ENCODE peak calls at places on chromosomes 5 and 9, in six cellular contexts. K, T, G, N, W and C are unnamed samples.

GRCh38 chr5:77984587-77984986 is 208.4 kb upstream of the TBCA start:
- DNase-seq in N (no peak), G (no peak), K (no peak), T (peak), W (no peak), C (no peak)

GRCh38 chr9:94783121-94783664 is 56.7 kb downstream of the AOPEP start:
- DNase-seq in K (peak), W (peak), G (no peak), N (peak), T (peak), C (no peak)

GRCh38 chr9:130448035-130448624 is 3.4 kb downstream of the ASS1 start:
- DNase-seq in T (no peak), W (no peak), G (no peak), N (no peak), K (no peak), C (no peak)

GRCh38 chr9:92759990-92760893 is 4.4 kb downstream of the BICD2 start:
- DNase-seq in G (no peak), N (no peak), K (no peak), W (no peak), T (no peak), C (no peak)

GRCh38 chr9:93621922-93622321 is 45.5 kb downstream of the PHF2 start:
- DNase-seq in G (no peak), N (peak), T (no peak), W (no peak), K (no peak), C (no peak)

GRCh38 chr9:128244443-128245226 is 31.2 kb downstream of the GOLGA2 start:
- DNase-seq in K (peak), T (peak), G (no peak), W (no peak), N (no peak), C (no peak)

GRCh38 chr9:136857606-136858412 is 5.7 kb downstream of the MAMDC4 start:
- DNase-seq in G (no peak), N (peak), T (no peak), W (no peak), K (no peak), C (no peak)

GRCh38 chr5:31626156-31626555 is 12.8 kb upstream of the PDZD2 start:
- DNase-seq in N (no peak), T (no peak), K (no peak), W (no peak), G (no peak), C (no peak)

GRCh38 chr9:23841304-23841703 is 15.3 kb upstream of the ELAVL2 start:
- DNase-seq in N (no peak), W (no peak), T (no peak), G (no peak), K (no peak), C (no peak)

GRCh38 chr9:100379862-100380261 is 27.1 kb upstream of the TEX10 start:
- DNase-seq in N (no peak), G (no peak), K (no peak), W (no peak), T (peak), C (no peak)

GRCh38 chr9:4080889-4081548 is 218.8 kb downstream of the GLIS3 start:
- DNase-seq in W (no peak), K (no peak), T (no peak), N (no peak), G (no peak), C (no peak)

GRCh38 chr9:75108571-75108970 is 20.3 kb downstream of the OSTF1 start:
- DNase-seq in T (no peak), W (no peak), G (no peak), K (no peak), N (no peak), C (no peak)

GRCh38 chr5:19314840-19315239 is 673.2 kb downstream of the CDH18 start:
- DNase-seq in W (no peak), G (no peak), K (no peak), N (no peak), T (no peak), C (no peak)

GRCh38 chr5:3312299-3312698 is 283.3 kb upstream of the IRX1 start:
- DNase-seq in G (no peak), T (no peak), K (no peak), W (no peak), N (no peak), C (no peak)

GRCh38 chr5:38831909-38832308 is 13.9 kb upstream of the OSMR start:
- DNase-seq in W (no peak), T (peak), G (no peak), N (no peak), K (peak), C (no peak)

GRCh38 chr9:122606587-122606986 is 8.0 kb upstream of the OR1Q1 start:
- DNase-seq in W (no peak), G (no peak), N (no peak), T (no peak), K (no peak), C (no peak)

GRCh38 chr9:121997791-121998190 is 95.3 kb downstream of the TTLL11 start:
- DNase-seq in G (no peak), T (no peak), W (no peak), N (no peak), K (no peak), C (no peak)

GRCh38 chr9:105132576-105132975 is 111.9 kb upstream of the SLC44A1 start:
- DNase-seq in G (no peak), W (no peak), T (peak), N (no peak), K (no peak), C (no peak)

GRCh38 chr5:56740000-56740399 is 75.3 kb upstream of the MAP3K1 start:
- DNase-seq in N (no peak), G (no peak), T (no peak), K (no peak), W (no peak), C (no peak)

GRCh38 chr5:56506586-56506985 is 273.5 kb upstream of the ANKRD55 start:
- DNase-seq in G (no peak), T (no peak), N (no peak), K (no peak), W (no peak), C (no peak)

DNA sequence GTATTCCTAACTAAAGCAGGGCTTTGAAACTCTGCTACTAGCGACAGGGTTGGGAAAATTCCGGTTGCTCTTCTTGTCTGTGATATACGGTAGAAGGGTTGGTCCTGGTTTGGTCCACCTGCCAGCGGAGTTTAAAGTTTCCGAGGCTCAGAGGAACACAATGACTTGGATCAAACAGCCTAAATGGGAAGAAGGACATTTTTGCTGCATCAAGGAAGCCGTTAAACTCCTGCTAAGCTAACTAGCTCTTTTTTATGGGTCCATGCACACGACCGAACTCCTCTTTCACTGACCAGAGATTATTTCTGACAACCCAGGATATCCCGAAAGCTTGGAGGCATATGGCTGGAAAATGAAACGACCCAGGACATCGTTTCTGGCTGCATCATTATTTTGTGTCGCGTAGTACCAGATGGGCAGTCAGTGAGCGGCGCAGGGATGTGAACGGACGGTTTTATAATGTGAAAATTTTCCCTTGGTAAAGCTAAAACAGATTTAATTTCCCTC is at the start of gene LURAP1L:
- DNase-seq in K (no peak), N (peak), G (no peak), W (no peak), T (peak), C (no peak)
- TF ChIP-seq POLR2AphosphoS5 in K (no peak), N (no peak), G (no peak), W (no peak), T (peak), C (no peak)

GRCh38 chr5:119273391-119273839 is 82.4 kb upstream of the TNFAIP8 start:
- DNase-seq in K (no peak), G (no peak), W (no peak), T (no peak), N (no peak), C (no peak)

GRCh38 chr5:119274024-119274766 is 81.6 kb upstream of the TNFAIP8 start:
- DNase-seq in T (peak), K (no peak), W (no peak), G (no peak), N (no peak), C (no peak)

GRCh38 chr5:119275873-119276214 is 80.0 kb upstream of the TNFAIP8 start:
- DNase-seq in T (no peak), K (no peak), N (no peak), W (peak), G (no peak), C (no peak)

GRCh38 chr5:119275146-119275872 is 80.5 kb upstream of the TNFAIP8 start:
- DNase-seq in W (no peak), N (no peak), G (no peak), T (no peak), K (no peak), C (no peak)

DNA sequence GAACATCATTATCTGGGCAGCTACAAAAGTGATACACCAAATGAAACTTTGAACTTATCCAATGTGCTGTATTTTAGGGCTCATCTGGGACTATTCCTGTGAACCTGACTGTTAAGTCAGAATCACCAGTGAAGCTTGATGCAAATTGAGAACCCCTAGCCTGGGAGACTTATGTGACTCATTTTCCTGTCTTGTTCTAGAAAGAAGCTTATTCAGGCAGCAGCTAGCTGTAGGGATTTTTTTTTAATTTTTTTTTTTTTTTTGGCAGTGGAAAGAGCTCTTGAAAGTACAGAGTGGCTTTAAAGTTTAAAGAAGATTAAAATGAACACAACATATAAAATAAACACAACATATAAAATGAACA is 81.1 kb upstream of the TNFAIP8 start:
- DNase-seq in T (no peak), N (no peak), W (no peak), G (no peak), K (no peak), C (no peak)
- TF ChIP-seq TAF1 in T (no peak), N (no peak), W (no peak), G (no peak), K (no peak), C (no peak)

GRCh38 chr5:141810702-141811101 is 67.5 kb downstream of the PCDH1 start:
- DNase-seq in G (no peak), T (no peak), K (no peak), N (no peak), W (no peak), C (no peak)
- TF ChIP-seq POLR2A in G (no peak), T (no peak), K (no peak), N (no peak), W (no peak), C (no peak)

GRCh38 chr9:98164912-98165311 is 27.5 kb downstream of the CORO2A start:
- DNase-seq in K (no peak), T (no peak), W (no peak), N (no peak), G (no peak), C (no peak)

GRCh38 chr9:98168153-98168780 is 24.2 kb downstream of the CORO2A start:
- DNase-seq in K (no peak), W (no peak), T (no peak), N (no peak), G (no peak), C (no peak)

GRCh38 chr9:98171176-98171925 is 21.1 kb downstream of the CORO2A start:
- DNase-seq in T (no peak), N (no peak), K (no peak), W (no peak), G (no peak), C (no peak)

GRCh38 chr9:98172604-98173003 is 19.8 kb downstream of the CORO2A start:
- DNase-seq in K (no peak), G (no peak), W (no peak), T (peak), N (no peak), C (no peak)

GRCh38 chr9:98168952-98169488 is 23.4 kb downstream of the CORO2A start:
- DNase-seq in T (peak), W (peak), N (peak), G (peak), K (peak), C (peak)
- TF ChIP-seq POLR2AphosphoS5 in T (no peak), W (no peak), N (no peak), G (peak), K (no peak), C (no peak)

GRCh38 chr5:108341866-108342265 is 40.0 kb downstream of the FBXL17 start:
- DNase-seq in G (no peak), W (no peak), K (no peak), T (no peak), N (no peak), C (no peak)

GRCh38 chr5:108344103-108344822 is 37.6 kb downstream of the FBXL17 start:
- DNase-seq in W (no peak), G (no peak), K (no peak), T (no peak), N (no peak), C (no peak)

GRCh38 chr5:108340131-108340530 is 41.8 kb downstream of the FBXL17 start:
- DNase-seq in W (no peak), K (no peak), G (no peak), N (no peak), T (no peak), C (no peak)

DNA sequence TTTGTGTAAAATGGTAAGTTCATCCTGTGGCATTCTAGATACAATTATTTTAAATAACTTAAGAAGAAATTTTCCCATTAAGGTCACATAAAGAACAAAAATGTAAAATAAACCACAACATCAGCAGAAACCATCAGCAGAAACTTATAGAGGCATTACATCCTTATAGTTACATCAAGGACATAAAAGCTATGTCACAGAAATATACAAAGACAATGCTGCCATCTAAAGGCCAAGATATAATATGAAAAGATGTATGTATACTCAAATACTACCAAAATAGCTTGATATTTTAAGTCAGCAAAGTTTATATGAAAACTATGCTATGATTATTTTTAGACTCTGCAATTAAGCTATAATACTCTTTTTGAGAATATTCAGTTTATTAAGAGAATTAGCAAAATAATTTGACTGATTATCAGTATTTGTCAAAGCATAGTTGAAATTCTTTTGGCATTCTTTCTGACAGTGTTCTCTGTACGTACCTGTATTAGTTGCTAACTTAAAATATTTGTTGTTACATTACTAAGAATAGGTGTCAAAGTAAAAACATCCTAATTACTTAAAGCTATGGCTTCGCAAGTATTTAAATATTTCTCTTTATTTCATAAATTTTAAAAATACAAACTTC is 36.2 kb downstream of the FBXL17 start:
- DNase-seq in T (peak), N (no peak), W (peak), K (no peak), G (no peak), C (no peak)
- TF ChIP-seq TAF1 in T (no peak), N (no peak), W (no peak), K (no peak), G (no peak), C (no peak)

DNA sequence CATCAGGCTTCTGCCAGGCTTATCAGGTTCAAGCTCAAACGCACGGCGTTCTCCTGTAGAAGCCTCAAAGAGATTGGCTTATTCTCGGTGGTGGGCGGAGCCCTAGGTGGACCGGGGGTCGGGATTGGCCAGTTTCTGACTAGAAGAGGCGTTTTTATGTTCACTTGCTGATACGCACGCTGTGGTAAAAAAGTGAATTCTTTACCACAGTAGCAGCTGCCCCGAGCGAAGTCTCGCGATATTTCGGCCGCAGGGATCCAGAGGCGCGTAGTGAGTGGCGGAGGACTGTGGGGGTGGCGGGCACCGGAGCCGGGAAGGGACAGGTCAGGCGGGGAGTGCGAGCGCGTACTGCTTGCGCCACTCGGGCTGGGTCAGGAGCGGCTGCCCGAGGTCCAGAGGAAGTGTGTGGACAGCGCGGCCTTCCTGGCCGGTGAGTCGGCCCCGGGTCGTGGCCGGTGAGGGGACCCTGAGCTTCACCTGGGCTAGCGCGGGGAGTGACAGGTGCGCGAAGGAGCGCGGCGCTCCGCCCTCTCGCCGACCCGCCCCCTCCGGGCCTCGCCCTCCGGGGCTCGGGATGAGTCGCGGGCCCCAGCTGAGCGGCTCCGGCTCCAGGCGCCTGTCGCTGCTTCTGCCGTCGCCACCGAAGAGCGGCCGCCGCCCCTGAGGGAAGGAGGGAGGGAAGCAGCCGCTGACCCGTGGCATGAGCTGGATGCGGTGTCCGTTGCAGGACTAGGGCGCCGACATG is at the start of gene DMXL1:
- DNase-seq in N (peak), T (peak), K (peak), W (peak), G (peak), C (peak)
- TF ChIP-seq POLR2A in N (peak), T (peak), K (peak), W (peak), G (peak), C (peak)

GRCh38 chr5:76378355-76378754 is 24.7 kb upstream of the IQGAP2 start:
- DNase-seq in G (no peak), T (no peak), W (no peak), N (no peak), K (no peak), C (no peak)
- TF ChIP-seq POLR2AphosphoS5 in G (no peak), T (no peak), W (no peak), N (no peak), K (no peak), C (no peak)

DNA sequence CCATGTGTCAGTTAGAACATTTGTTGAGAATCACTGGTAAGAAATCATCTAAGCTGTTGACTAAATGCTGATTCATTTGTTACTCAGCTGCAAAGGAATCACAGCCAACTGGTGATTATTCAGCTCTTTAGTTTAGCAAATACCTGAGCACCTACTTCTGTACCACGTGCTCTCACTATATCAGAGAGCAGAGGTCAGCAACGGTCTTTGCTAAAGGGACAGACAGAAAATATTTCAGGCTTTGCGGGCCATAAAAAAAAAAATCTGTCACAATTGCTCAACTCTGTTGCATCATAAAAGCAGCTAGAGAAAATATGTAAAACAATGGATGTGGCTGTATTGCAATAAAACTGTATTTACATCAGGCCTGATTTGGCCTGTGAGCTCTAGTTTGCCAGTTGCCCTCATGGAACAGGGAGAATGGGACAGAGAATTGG is 377.6 kb downstream of the DNAH5 start:
- DNase-seq in G (no peak), W (no peak), T (no peak), K (no peak), N (no peak), C (no peak)
- TF ChIP-seq TAF1 in G (no peak), W (no peak), T (no peak), K (no peak), N (no peak), C (no peak)

GRCh38 chr5:66144074-66144798 is at the start of gene SREK1:
- DNase-seq in N (peak), W (peak), K (peak), G (peak), T (peak), C (peak)
- TF ChIP-seq POLR2A in N (peak), W (peak), K (peak), G (peak), T (peak), C (peak)